ENCODE peak calls at places on chromosomes 2 and 18, in six cellular contexts. H is sigmoid colon, P is choroid plexus epithelial cell, V is A549, D is astrocyte, Q is Caco-2. E is an unnamed sample.

GRCh38 chr2:233120459-233120858 is 60.3 kb downstream of the INPP5D start:
- DNase-seq in H (peak; percentile 12), P (no peak), V (no peak), D (no peak), Q (no peak), E (no peak)

GRCh38 chr2:195520671-195521155 is 136.3 kb upstream of the SLC39A10 start:
- DNase-seq in H (no peak), P (peak; percentile 99), V (peak; percentile 90), D (peak; percentile 97), Q (peak; percentile 7), E (no peak)

GRCh38 chr2:96554293-96555145 is 18.0 kb downstream of the ARID5A start:
- DNase-seq in H (peak; percentile 91), P (peak; percentile 65), V (peak; percentile 37), D (no peak), Q (peak; percentile 64), E (peak; percentile 71)

GRCh38 chr2:200462136-200462710 is 47.6 kb downstream of the KCTD18 start:
- DNase-seq in H (no peak), P (peak; percentile 41), V (no peak), D (no peak), Q (no peak), E (no peak)

GRCh38 chr2:102313025-102313424 is 1.7 kb downstream of the IL1RL1 start:
- DNase-seq in H (no peak), P (peak; percentile 90), V (no peak), D (peak; percentile 85), Q (no peak), E (no peak)

GRCh38 chr18:42192251-42193248 is 237.5 kb downstream of the PIK3C3 start:
- DNase-seq in H (no peak), P (peak; percentile 41), V (no peak), D (peak; percentile 83), Q (no peak), E (no peak)

GRCh38 chr2:166419616-166419934 is 43.8 kb upstream of the SCN9A start:
- DNase-seq in H (no peak), P (peak; percentile 81), V (no peak), D (peak; percentile 27), Q (no peak), E (no peak)

GRCh38 chr2:236968101-236968886 is 117.4 kb upstream of the COPS8 start:
- DNase-seq in H (no peak), P (no peak), V (no peak), D (no peak), Q (peak; percentile 16), E (no peak)

GRCh38 chr18:50398099-50398498 is 23.3 kb downstream of the SKA1 start:
- DNase-seq in H (no peak), P (no peak), V (no peak), D (no peak), Q (no peak), E (no peak)

GRCh38 chr2:6780765-6781274 is 84.9 kb downstream of the CMPK2 start:
- DNase-seq in H (peak; percentile 69), P (peak; percentile 60), V (no peak), D (no peak), Q (no peak), E (no peak)

GRCh38 chr18:68843467-68844089 is 45.7 kb downstream of the CCDC102B start:
- DNase-seq in H (no peak), P (peak; percentile 25), V (no peak), D (no peak), Q (no peak), E (no peak)

GRCh38 chr2:147660680-147661079 is 184.1 kb upstream of the ACVR2A start:
- DNase-seq in H (no peak), P (no peak), V (no peak), D (no peak), Q (no peak), E (no peak)

GRCh38 chr2:10414000-10414451 is 34.1 kb downstream of the ODC1 start:
- DNase-seq in H (no peak), P (peak; percentile 64), V (no peak), D (peak; percentile 54), Q (no peak), E (no peak)

GRCh38 chr2:58866946-58867345 is 625.8 kb upstream of the FANCL start:
- DNase-seq in H (no peak), P (no peak), V (no peak), D (no peak), Q (no peak), E (no peak)

GRCh38 chr2:239339726-239340654 is 60.8 kb downstream of the HDAC4 start:
- DNase-seq in H (peak; percentile 64), P (no peak), V (no peak), D (no peak), Q (no peak), E (no peak)

GRCh38 chr2:25333981-25334380 is 7.7 kb downstream of the DNMT3A start:
- DNase-seq in H (no peak), P (no peak), V (no peak), D (no peak), Q (no peak), E (no peak)
- H3K4me3 ChIP-seq in H (no peak overlapping the region), P (no peak overlapping the region), V (no peak overlapping the region), D (no peak overlapping the region), Q (no peak overlapping the region), E (no peak overlapping the region)

DNA sequence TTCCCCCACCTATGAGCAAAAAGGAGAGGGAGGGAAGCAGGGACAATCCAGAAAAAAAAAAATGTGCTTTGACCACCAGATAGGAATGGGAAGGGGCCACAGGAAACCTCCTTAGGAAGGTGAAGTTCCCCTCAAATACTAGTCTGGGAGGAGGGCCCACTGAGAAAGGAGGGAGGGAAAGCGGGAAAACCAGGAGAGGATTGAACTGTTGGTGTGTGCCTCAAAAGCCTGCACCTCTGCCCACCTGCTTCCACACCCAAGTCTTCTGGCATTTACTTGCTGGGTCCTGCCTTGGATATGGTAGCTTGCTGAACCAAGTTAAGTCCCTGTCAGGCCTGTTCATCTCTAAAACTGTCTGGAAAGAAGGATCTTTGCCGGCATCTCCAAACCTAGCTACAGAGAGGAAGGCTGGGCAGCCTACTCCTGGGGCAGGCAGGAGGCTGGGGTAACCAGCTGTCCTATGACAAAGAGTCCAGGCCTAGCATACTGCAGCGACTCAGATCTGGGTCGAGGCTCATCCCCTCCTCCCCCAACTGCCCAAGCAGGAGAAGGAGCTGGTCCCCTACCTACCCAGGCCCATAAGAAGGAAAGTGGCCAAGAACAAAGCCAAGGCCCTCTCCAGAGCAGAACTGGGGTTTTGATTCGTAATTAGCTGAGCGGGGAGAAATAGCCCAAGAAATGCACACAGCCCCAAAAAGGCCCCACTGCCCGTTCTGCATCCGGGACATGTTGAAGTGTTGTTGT is 3.0 kb downstream of the EN1 start:
- DNase-seq in H (no peak), P (no peak), V (no peak), D (no peak), Q (no peak), E (no peak)
- H3K4me3 ChIP-seq in H (no peak overlapping the region), P (no peak overlapping the region), V (no peak overlapping the region), D (peak overlapping the region; percentile 65), Q (no peak overlapping the region), E (no peak overlapping the region)

DNA sequence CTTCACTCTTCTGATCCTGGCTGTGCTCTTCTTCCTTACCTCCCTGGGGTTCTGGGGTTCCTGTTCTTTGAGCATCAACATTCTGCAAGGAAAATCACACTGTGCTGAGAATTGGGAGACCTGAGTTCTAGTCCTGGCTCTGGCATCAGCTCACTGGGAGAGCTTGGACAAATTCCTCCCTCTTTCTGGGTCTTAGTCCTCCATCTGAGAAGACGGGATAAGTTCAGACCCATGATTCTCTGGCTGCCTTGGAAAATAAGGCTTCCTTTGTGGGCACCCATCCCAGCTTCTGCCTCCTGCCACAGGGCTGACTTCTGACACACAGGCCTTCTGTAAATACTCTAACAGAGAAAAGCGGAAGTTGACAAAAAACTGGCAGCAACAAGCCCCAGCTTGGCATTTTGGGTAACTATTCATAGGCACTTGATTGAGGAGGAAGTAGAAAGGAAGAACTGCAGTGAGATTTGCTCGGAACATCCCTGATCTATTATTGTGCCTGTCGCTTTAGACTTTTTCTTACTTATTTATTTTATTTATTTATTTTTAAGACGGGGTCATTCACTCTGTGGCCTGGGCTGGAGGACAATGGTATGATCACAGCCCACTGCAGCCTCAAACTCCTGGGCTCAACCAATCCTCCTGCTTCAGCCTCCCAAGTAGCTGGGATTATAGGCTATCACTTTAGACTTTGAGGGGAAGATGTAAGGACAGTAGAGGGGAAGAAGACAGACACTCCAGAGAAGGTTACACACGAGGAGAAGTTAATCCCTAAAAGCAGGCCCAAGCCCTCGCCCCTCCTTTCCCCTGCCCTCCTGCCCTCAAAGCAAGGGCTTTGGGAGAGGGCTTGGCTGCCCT is 7.9 kb downstream of the PCBP1 start:
- DNase-seq in H (peak; percentile 81), P (no peak), V (no peak), D (peak; percentile 15), Q (no peak), E (no peak)
- H3K4me3 ChIP-seq in H (no peak overlapping the region), P (no peak overlapping the region), V (no peak overlapping the region), D (no peak overlapping the region), Q (no peak overlapping the region), E (peak overlapping the region; percentile 11)

DNA sequence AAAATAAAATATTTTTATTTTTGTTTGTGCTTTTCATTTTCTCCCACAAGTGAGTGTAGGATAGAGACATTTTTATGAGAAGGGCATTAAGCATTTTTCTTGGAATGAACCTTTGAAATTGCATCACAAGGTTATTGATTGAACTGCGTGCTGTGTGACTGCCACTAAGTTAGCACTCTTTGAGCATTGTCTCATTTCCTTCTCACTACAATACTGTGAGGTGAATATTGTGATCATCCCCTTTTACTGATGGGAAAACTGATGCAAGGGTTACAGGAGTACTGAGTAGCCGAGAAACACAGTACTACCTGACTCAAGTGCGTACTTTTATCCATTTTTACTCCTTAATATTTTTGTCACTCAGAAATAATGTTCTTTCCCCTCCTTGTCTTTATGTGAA is 2.0 kb downstream of the NBEAL1 start:
- DNase-seq in H (no peak), P (no peak), V (no peak), D (no peak), Q (no peak), E (no peak)
- H3K4me3 ChIP-seq in H (no peak overlapping the region), P (peak overlapping the region; percentile 18), V (peak overlapping the region; percentile 75), D (peak overlapping the region; percentile 39), Q (no peak overlapping the region), E (peak overlapping the region; percentile 12)

DNA sequence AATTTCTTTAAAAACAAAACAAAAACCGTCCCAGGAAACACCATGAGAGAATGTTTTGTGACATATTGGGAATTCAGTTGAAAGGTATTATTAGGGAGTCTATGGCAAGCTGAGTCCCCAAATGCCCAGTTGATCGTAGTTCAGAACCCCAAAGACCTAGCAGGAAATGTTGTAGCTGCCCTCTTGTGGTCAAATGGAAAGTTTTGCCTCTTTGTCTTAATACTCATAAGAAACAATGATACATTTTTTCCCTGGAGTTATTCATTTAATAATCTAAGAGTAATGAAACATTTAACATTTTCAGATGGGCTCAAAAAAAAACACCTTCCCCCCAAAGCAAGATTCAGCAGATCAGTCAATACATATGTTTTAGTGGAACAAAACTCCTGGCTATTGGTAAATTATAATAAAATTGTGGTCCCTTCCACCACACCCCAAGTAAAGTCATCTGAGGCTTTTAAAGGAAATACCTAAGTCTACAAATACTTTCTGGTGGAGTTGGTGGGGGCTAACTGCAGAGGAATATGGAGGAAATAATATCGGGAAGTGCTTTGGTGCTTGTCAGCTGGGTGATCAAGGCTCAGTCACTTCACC is 37.8 kb upstream of the EFEMP1 start:
- DNase-seq in H (no peak), P (peak; percentile 86), V (peak; percentile 43), D (peak; percentile 42), Q (peak; percentile 42), E (no peak)
- H3K4me3 ChIP-seq in H (no peak overlapping the region), P (no peak overlapping the region), V (no peak overlapping the region), D (no peak overlapping the region), Q (no peak overlapping the region), E (no peak overlapping the region)

E was measured in left lung.